ENCODE peak calls at places on chromosomes 7 and 10, in six cellular contexts. Z is mammary epithelial cell; M is heart right ventricle; N is CD8-positive, alpha-beta T cell; K is AG10803; A is left lung. J is an unnamed sample.

GRCh38 chr7:76282344-76283253 is 19.9 kb upstream of the HSPB1 start:
- DNase-seq in M (peak), A (peak), N (no peak), Z (no peak), K (no peak), J (no peak)

GRCh38 chr10:1257226-1257625 is 201.0 kb downstream of the WDR37 start:
- DNase-seq in Z (no peak), N (no peak), M (no peak), A (no peak), K (no peak), J (no peak)

GRCh38 chr7:64872809-64873500 is 30.1 kb upstream of the ZNF273 start:
- DNase-seq in N (no peak), A (no peak), M (no peak), Z (no peak), K (no peak), J (peak)

GRCh38 chr10:110284262-110284661 is 20.5 kb downstream of the SMNDC1 start:
- DNase-seq in K (no peak), N (no peak), A (no peak), Z (no peak), M (no peak), J (no peak)

GRCh38 chr7:119197872-119198527 is 973.5 kb downstream of the ANKRD7 start:
- DNase-seq in K (peak), N (no peak), Z (peak), A (no peak), M (no peak), J (peak)

GRCh38 chr7:116863168-116863670 is 832 bp downstream of the CAPZA2 start:
- DNase-seq in M (no peak), K (peak), N (no peak), A (no peak), Z (peak), J (no peak)

GRCh38 chr10:111511751-111512150 is 434.9 kb downstream of the ADRA2A start:
- DNase-seq in K (no peak), A (no peak), N (no peak), M (no peak), Z (no peak), J (no peak)

GRCh38 chr10:87668324-87669054 is 8.8 kb downstream of the PAPSS2 start:
- DNase-seq in Z (no peak), N (no peak), A (no peak), K (no peak), M (no peak), J (no peak)

GRCh38 chr10:17891435-17891834 is 60.3 kb upstream of the SLC39A12 start:
- DNase-seq in M (no peak), Z (no peak), A (no peak), K (no peak), N (no peak), J (no peak)

GRCh38 chr10:67837519-67838314 is at the start of gene DNAJC12:
- DNase-seq in K (peak), Z (no peak), N (no peak), M (no peak), A (no peak), J (no peak)

GRCh38 chr10:102424916-102425315 is 4.3 kb downstream of the FBXL15 start:
- DNase-seq in N (no peak), M (no peak), K (no peak), A (peak), Z (no peak), J (no peak)

GRCh38 chr7:81150951-81151361 is 232.1 kb upstream of the SEMA3C start:
- DNase-seq in M (no peak), K (peak), N (no peak), Z (peak), A (no peak), J (no peak)

GRCh38 chr10:126433351-126433750 is 45.1 kb upstream of the ADAM12 start:
- DNase-seq in A (no peak), K (no peak), Z (peak), M (no peak), N (no peak), J (no peak)

GRCh38 chr7:114085592-114086490 is 167.0 kb upstream of the PPP1R3A start:
- DNase-seq in Z (peak), N (no peak), M (peak), A (peak), K (peak), J (peak)

GRCh38 chr7:29926216-29926615 is 63.4 kb downstream of the SCRN1 start:
- DNase-seq in K (no peak), M (no peak), Z (no peak), N (no peak), A (no peak), J (no peak)

GRCh38 chr10:18195060-18195799 is 55.0 kb downstream of the CACNB2 start:
- DNase-seq in A (no peak), M (no peak), N (no peak), K (peak), Z (no peak), J (no peak)

GRCh38 chr7:96061844-96062243 is 260.1 kb downstream of the SLC25A13 start:
- DNase-seq in A (no peak), K (peak), M (peak), Z (no peak), N (no peak), J (no peak)

GRCh38 chr10:18486444-18486843 is 164.9 kb downstream of the NSUN6 start:
- DNase-seq in K (no peak), Z (no peak), A (no peak), M (no peak), N (no peak), J (no peak)

GRCh38 chr10:98031440-98031839 is 1.0 kb upstream of the CRTAC1 start:
- DNase-seq in K (no peak), N (no peak), M (no peak), Z (no peak), A (no peak), J (no peak)

GRCh38 chr10:98030991-98031431 is 590 bp upstream of the CRTAC1 start:
- DNase-seq in N (no peak), Z (no peak), K (no peak), M (no peak), A (peak), J (no peak)

GRCh38 chr10:98029149-98030092 is 1.0 kb downstream of the CRTAC1 start:
- DNase-seq in M (no peak), A (peak), N (no peak), K (no peak), Z (no peak), J (no peak)

GRCh38 chr10:98028168-98028770 is 2.2 kb downstream of the CRTAC1 start:
- DNase-seq in Z (no peak), K (peak), A (no peak), M (peak), N (peak), J (no peak)

DNA sequence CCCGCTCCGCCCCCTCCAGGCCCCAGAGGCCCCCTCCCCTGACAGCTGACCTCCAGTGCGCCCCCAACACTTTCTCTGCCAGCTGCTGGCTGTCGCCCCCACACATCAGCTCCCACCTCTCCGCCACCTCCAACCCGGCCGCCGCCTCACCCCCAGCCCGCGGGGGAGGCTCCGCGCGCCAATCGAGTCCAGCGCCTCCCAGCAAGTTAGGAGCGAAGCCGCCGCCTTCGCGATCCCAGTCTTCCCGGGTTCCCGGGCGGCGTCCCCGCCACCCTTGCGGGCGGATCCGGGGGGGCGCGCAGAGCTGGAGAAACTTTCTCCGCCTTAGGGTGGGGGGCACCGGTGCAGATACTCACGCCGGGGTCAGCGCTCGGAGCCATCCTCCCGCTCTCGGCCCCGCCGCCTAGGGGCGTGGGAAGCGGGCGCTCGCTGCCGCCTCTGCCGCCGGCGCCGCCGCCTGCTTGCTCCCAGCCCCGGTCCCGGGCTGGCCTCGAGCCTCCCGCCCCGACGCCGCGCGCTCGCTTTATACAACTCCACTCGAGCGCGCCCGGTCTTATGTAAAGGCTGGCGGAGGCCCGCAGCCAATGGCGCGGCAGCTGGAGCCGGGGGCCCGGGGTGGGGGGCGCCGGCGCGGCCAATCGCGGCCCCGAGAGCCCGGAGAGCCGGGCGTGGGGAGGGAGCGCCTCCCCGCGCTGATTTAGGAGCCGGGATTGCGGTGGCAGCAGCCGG is at the start of gene CRTAC1:
- DNase-seq in A (peak), K (peak), M (peak), N (no peak), Z (no peak), J (peak)
- H3K4me3 ChIP-seq in A (peak), K (no peak), M (peak), N (peak), Z (peak), J (no peak)

DNA sequence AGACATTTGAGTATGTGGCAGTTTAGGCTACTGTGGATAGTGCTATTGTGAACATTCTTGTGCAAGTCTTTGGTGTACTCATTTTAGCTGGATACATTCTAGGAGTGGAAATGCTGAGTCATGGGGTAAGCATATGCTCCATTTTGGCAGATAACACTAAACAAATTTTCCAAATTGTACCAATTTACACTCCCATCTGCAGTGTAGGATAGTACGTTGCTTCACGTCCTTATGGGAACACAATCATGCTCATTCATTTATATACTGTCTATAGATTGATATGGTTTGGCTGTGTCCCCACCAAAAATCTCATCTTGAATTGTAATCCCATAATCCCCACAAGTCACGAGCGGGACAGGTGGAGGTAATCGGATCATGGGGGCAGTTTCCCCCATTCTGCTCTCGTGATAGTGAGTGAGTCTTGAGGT is 25.7 kb downstream of the RNF216 start:
- DNase-seq in K (peak), M (no peak), A (no peak), Z (no peak), N (no peak), J (no peak)
- H3K4me3 ChIP-seq in K (no peak), M (no peak), A (no peak), Z (no peak), N (no peak), J (no peak)

DNA sequence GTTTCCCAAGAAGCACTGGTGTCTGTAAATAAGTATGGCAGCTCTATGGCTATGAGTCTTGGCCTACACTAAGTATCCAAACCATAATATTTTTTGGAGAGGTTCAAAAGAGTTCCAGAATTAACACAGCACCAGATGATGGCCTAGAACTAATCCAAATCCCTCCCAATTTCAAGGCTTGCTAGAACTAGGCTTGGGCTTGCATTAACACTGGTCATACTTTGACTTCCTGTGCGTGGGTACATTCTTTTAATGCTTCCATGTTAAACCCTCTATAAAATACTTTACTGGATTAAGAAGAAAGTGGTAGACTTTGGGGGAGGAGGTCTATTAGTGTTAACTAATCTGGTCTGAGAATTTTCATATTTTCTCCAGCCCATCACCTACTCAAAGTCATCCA is 3.1 kb downstream of the AASS start:
- DNase-seq in A (no peak), K (no peak), M (no peak), N (no peak), Z (no peak), J (no peak)
- H3K4me3 ChIP-seq in A (no peak), K (no peak), M (no peak), N (no peak), Z (no peak), J (no peak)

GRCh38 chr7:149322737-149323136 is 60.7 kb downstream of the ZNF783 start:
- DNase-seq in N (no peak), Z (no peak), A (no peak), M (no peak), K (no peak), J (no peak)
- H3K4me3 ChIP-seq in N (no peak), Z (no peak), A (no peak), M (no peak), K (no peak), J (no peak)

DNA sequence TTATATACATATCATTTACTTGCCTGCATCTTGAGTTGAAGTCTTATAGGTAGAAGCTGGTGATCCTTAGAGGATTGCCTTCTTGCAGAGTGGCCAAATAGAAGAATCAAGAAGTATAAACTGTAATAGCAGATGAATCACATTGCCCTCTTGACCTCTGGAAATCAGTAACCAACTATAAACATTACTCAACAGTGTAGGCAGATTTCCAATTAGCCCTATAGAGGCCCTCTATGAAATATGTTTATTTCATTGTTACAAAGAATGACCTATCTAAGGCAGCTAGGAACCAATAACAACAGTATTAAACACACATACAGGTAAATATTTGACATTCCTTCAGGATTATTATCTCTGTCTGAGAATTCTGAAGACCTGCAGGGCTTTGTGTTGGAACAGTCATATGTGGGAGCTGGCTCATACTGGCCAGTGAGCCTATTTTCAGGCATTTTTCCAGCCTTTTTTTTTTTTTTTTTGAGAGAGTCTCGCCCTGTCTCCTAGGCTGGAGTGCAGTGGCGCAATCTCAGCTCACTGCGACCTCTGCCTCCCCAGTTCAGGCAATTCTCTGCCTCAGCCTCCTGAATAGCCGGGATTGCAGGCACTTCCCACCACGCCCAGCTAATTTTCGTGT is 7.2 kb upstream of the SRI start:
- DNase-seq in Z (peak), N (no peak), K (peak), M (no peak), A (peak), J (no peak)
- H3K4me3 ChIP-seq in Z (no peak), N (no peak), K (no peak), M (no peak), A (no peak), J (no peak)

DNA sequence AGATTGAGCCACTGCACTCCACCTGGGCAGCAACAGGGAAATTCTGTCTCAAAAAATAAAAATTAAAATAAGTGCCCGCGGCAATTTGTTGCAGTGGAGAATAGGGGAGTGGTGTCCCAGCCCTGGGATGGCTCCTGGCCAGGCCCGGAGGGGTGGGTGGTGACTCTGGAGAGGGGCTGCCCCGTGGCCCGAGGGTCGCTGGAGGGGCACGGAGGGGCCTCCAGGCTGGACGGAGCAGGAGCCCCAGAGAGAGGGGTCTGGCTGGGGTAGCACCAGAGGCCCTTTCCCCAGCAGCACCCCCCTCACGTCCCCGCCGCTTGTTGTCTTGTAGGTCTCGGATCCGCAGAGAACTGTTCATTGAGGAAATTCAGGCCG is 38.6 kb upstream of the SH2B2 start:
- DNase-seq in Z (no peak), K (no peak), A (no peak), N (no peak), M (no peak), J (no peak)
- H3K4me3 ChIP-seq in Z (no peak), K (no peak), A (no peak), N (no peak), M (no peak), J (no peak)

GRCh38 chr10:63169063-63169462 is 35.9 kb downstream of the NRBF2 start:
- DNase-seq in A (no peak), N (no peak), K (no peak), M (no peak), Z (no peak), J (no peak)

GRCh38 chr10:63171926-63172325 is 38.8 kb downstream of the NRBF2 start:
- DNase-seq in Z (no peak), N (no peak), K (no peak), M (no peak), A (no peak), J (no peak)

GRCh38 chr10:63173468-63174227 is 40.5 kb downstream of the NRBF2 start:
- DNase-seq in M (no peak), N (no peak), K (no peak), Z (no peak), A (no peak), J (no peak)

GRCh38 chr10:63169624-63170023 is 36.5 kb downstream of the NRBF2 start:
- DNase-seq in Z (no peak), N (no peak), K (peak), A (no peak), M (no peak), J (no peak)

GRCh38 chr10:63171255-63171654 is 38.1 kb downstream of the NRBF2 start:
- DNase-seq in M (no peak), N (no peak), K (no peak), A (no peak), Z (no peak), J (no peak)
- H3K4me3 ChIP-seq in M (no peak), N (no peak), K (no peak), A (no peak), Z (no peak), J (no peak)

J was measured in lower leg skin.